ENCODE peak calls at places on chromosomes 7 and 10, in six cellular contexts. L is HepG2, Y is H1, X is GM12878, U is K562, H is SK-N-SH. T is an unnamed sample.

GRCh38 chr7:87148332-87148955 is 3.8 kb upstream of the DMTF1 start:
- DNase-seq in Y (no peak), U (peak), L (no peak), H (peak), X (no peak), T (no peak)

GRCh38 chr7:80151274-80151665 is 16.6 kb downstream of the GNAI1 start:
- DNase-seq in U (no peak), X (no peak), Y (no peak), L (no peak), H (no peak), T (no peak)

GRCh38 chr7:131225619-131226101 is 102.0 kb upstream of the MKLN1 start:
- DNase-seq in X (no peak), U (no peak), L (peak), H (no peak), Y (no peak), T (no peak)

GRCh38 chr10:15462253-15462885 is 91.3 kb upstream of the FAM171A1 start:
- DNase-seq in X (no peak), H (no peak), L (no peak), U (no peak), Y (no peak), T (no peak)

GRCh38 chr7:25460426-25460825 is 232.1 kb upstream of the NPVF start:
- DNase-seq in X (no peak), Y (no peak), U (no peak), H (no peak), L (no peak), T (no peak)

GRCh38 chr7:130419652-130420051 is 21.2 kb downstream of the CEP41 start:
- DNase-seq in U (no peak), H (no peak), Y (no peak), X (no peak), L (no peak), T (no peak)

GRCh38 chr10:97291357-97292096 is 910 bp downstream of the ARHGAP19 start:
- DNase-seq in H (peak), X (no peak), U (no peak), Y (no peak), L (no peak), T (peak)

GRCh38 chr7:15334524-15335269 is 227.1 kb downstream of the AGMO start:
- DNase-seq in U (no peak), L (no peak), Y (no peak), H (no peak), X (no peak), T (no peak)

GRCh38 chr7:129225206-129225930 is 538 bp downstream of the AHCYL2 start:
- DNase-seq in X (no peak), H (no peak), Y (peak), U (peak), L (peak), T (peak)

GRCh38 chr10:119653209-119653608 is 2.0 kb downstream of the BAG3 start:
- DNase-seq in L (no peak), U (no peak), Y (no peak), H (no peak), X (no peak), T (no peak)
- TF ChIP-seq POLR2AphosphoS5 in L (no peak), U (no peak), Y (no peak), H (no peak), X (no peak), T (no peak)

DNA sequence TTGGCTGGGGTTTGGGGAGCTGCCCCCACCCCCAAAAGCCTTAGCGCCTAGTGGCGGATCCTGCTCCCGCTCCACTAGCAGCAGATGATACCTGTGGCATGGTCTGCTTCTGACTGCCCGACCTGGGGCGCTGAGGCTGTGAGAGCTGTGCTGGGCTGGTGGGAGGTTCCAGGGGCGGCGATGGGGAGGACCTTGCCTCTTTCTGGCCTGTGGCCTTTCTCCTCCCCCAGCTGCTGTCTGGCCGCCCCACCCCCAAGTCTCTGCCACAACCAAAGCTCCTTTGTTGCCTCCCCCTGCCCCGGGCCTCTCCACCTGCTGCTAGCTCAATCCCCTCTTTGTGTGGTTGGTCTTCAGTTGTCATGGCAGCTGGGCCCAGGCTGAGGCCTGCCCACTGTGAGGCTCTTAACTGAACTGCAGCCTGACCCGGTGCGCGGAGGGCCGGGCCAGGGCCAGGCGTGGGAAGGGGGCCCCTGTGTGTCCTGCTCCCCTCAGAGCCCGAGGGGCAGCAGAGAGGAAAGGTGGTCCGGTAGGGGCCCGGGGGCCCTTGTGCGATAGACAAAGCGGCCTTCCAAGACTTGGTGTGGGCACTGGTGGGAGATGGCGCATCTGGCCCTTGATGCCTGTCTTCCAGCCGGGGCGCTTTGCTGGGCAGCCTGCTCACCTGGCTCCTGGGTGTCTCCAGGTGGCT is 4.7 kb downstream of the ZNF775 start:
- DNase-seq in H (peak), X (no peak), L (peak), U (no peak), Y (peak), T (no peak)
- TF ChIP-seq GABPA in H (no peak), X (no peak), L (no peak), U (no peak), Y (no peak), T (no peak)

GRCh38 chr7:100888529-100888987 is 957 bp downstream of the UFSP1 start:
- DNase-seq in H (no peak), X (no peak), Y (no peak), L (no peak), U (peak), T (no peak)
- TF ChIP-seq POLR2AphosphoS5 in H (no peak), X (peak), Y (no peak), L (no peak), U (no peak), T (peak)

DNA sequence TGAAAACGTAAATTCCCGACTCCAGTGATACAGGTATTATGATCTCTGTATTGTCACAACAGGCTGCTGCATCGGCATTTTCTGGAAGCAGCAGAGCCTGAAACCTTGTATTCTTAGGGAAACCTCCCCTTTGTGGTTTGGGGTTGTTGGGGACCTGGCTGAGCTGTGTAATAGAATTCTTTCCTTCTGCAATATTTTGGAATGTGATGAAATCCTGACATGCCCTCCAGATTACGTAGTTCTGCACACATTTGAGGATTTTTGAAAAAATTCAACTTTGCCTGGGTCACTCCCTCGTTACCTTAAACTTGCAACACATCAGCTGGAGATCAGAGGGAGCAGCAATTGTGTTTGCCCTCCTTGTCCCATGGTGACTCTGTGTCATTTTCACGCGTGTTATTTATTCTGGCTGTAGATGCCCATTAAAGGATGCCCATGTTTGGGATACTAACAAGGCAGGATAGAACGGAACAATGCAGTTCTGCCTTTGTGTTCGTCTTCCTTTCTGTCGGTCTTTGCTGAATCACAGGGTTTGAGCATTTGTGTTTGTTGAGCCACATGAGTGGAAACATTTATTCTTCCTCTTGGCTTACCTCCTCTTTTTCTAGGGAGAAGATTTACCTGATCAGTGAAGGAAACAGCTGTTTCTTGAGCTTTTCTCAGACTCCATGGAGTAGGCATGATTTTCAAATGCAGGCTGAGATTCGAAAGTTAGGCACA is 181.7 kb downstream of the TCF7L2 start:
- DNase-seq in H (no peak), Y (no peak), X (no peak), L (peak), U (no peak), T (no peak)
- TF ChIP-seq GABPA in H (no peak), Y (no peak), X (no peak), L (no peak), U (no peak), T (no peak)

DNA sequence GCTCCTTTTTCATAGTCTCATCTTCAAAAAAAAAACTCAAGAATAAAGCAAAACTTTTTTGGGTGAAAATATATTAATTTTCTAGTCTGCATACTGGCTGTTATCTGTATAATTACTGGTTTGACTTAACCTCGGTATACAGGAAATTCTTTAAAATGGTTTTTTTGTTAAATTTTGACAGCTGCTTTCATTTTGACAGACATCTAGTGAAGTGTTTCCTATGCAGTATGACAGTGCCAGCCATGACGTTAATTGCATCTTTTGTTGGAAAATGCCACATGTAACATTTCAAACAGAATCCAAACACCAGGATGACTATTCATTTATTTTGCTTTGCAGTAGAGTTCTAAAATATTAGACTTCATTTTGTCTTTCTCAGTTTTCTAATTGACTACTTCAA is 460.4 kb downstream of the NXPH1 start:
- DNase-seq in H (no peak), X (no peak), L (no peak), U (no peak), Y (no peak), T (no peak)
- TF ChIP-seq POLR2AphosphoS5 in H (no peak), X (no peak), L (no peak), U (no peak), Y (no peak), T (no peak)